ENCODE peak calls at places on chromosomes 7 and 10, in seven cellular contexts. U is stimulated activated CD8-positive, alpha-beta memory T cell treated with anti-CD3 and anti-CD28 coated beads, Interleukin-12 subunit alpha, Interleukin-12 subunit beta, amount 100 ng/mL, for 1 hour; L is stimulated activated CD4-positive, alpha-beta T cell treated with anti-CD3 and anti-CD28 coated beads, Interleukin-4, amount 100 ng/mL, for 1 hour; F is IMR-90; Y is effector memory CD8-positive, alpha-beta T cell; V is bronchial epithelial cell; E is HT-29. C is an unnamed sample.

GRCh38 chr7:94022550-94022949 is 18.4 kb upstream of the BET1 start:
- DNase-seq in F (peak), E (no peak), Y (no peak), U (no peak), L (no peak), V (peak), C (peak)

GRCh38 chr7:84100866-84101265 is 93.7 kb downstream of the SEMA3A start:
- DNase-seq in E (peak), V (peak), Y (no peak), L (no peak), U (no peak), F (peak), C (peak)

GRCh38 chr10:92279297-92279696 is 11.6 kb downstream of the CPEB3 start:
- DNase-seq in Y (no peak), U (no peak), L (no peak), F (peak), V (no peak), E (no peak), C (no peak)

GRCh38 chr7:130891254-130892094 is 157.5 kb upstream of the KLF14 start:
- DNase-seq in Y (no peak), F (peak), V (peak), U (no peak), E (no peak), L (no peak), C (peak)

GRCh38 chr7:2051708-2052656 is 180.8 kb downstream of the MAD1L1 start:
- DNase-seq in F (no peak), E (no peak), V (no peak), Y (no peak), L (no peak), U (no peak), C (no peak)

GRCh38 chr7:128963327-128963757 is 25.6 kb downstream of the IRF5 start:
- DNase-seq in Y (no peak), E (no peak), U (no peak), L (no peak), F (peak), V (peak), C (peak)

GRCh38 chr7:112156412-112156811 is 49.8 kb downstream of the DOCK4 start:
- DNase-seq in E (no peak), V (no peak), Y (no peak), F (no peak), L (no peak), U (no peak), C (no peak)

GRCh38 chr7:1852781-1853618 is 182.9 kb downstream of the ELFN1 start:
- DNase-seq in Y (no peak), F (no peak), L (peak), U (no peak), V (no peak), E (no peak), C (no peak)

GRCh38 chr7:130943981-130944380 is 210.0 kb upstream of the KLF14 start:
- DNase-seq in Y (no peak), L (no peak), U (no peak), F (peak), V (peak), E (peak), C (no peak)

GRCh38 chr7:41003031-41003925 is 699.6 kb downstream of the INHBA start:
- DNase-seq in Y (no peak), F (peak), E (peak), V (peak), U (no peak), L (peak), C (peak)

GRCh38 chr7:40622830-40623507 is 488.2 kb downstream of the SUGCT start:
- DNase-seq in F (no peak), L (no peak), U (no peak), E (no peak), V (no peak), Y (no peak), C (no peak)

GRCh38 chr7:83648464-83649241 is at the start of gene SEMA3E:
- DNase-seq in E (peak), U (no peak), V (peak), Y (no peak), F (peak), L (no peak), C (peak)

GRCh38 chr7:39829028-39829427 is 121.0 kb upstream of the CDK13 start:
- DNase-seq in F (no peak), V (no peak), Y (no peak), L (no peak), E (no peak), U (no peak), C (no peak)

GRCh38 chr7:87564290-87564963 is 36.3 kb downstream of the ABCB1 start:
- DNase-seq in Y (no peak), E (peak), F (no peak), U (peak), L (peak), V (peak), C (peak)

GRCh38 chr7:132882714-132883428 is 199.0 kb downstream of the CHCHD3 start:
- DNase-seq in F (no peak), E (no peak), Y (peak), U (peak), L (peak), V (no peak), C (no peak)

GRCh38 chr7:100443096-100443840 is 7.0 kb upstream of the PPP1R35 start:
- DNase-seq in L (no peak), F (no peak), U (no peak), Y (no peak), V (no peak), E (no peak), C (no peak)

GRCh38 chr10:72097448-72098300 is 9.3 kb upstream of the SPOCK2 start:
- DNase-seq in U (no peak), E (peak), V (peak), L (no peak), F (peak), Y (no peak), C (peak)

GRCh38 chr7:13829914-13830603 is 159.4 kb downstream of the ETV1 start:
- DNase-seq in F (peak), E (peak), U (no peak), V (peak), L (no peak), Y (no peak), C (peak)

GRCh38 chr7:116588225-116588624 is 63.4 kb downstream of the CAV1 start:
- DNase-seq in V (no peak), F (peak), U (no peak), Y (no peak), L (no peak), E (peak), C (peak)

GRCh38 chr10:3780766-3781457 is 4.1 kb downstream of the KLF6 start:
- DNase-seq in U (no peak), F (peak), L (no peak), Y (no peak), E (peak), V (peak), C (peak)

GRCh38 chr7:69002416-69002815 is 595.9 kb upstream of the AUTS2 start:
- DNase-seq in V (peak), E (no peak), U (no peak), Y (no peak), L (no peak), F (peak), C (no peak)

GRCh38 chr10:338176-339037 is 203.2 kb downstream of the ZMYND11 start:
- DNase-seq in U (no peak), Y (no peak), E (peak), L (no peak), V (peak), F (peak), C (peak)

GRCh38 chr10:128035557-128035973 is 90.7 kb downstream of the MKI67 start:
- DNase-seq in U (peak), Y (peak), F (no peak), E (peak), V (peak), L (peak), C (peak)

GRCh38 chr10:110827410-110827809 is 44.3 kb upstream of the PDCD4 start:
- DNase-seq in L (no peak), F (peak), U (no peak), E (no peak), Y (no peak), V (peak), C (peak)

GRCh38 chr7:47557986-47558670 is 23.8 kb downstream of the TNS3 start:
- DNase-seq in Y (no peak), L (no peak), F (no peak), E (no peak), V (peak), U (no peak), C (peak)

GRCh38 chr10:104109908-104110662 is 11.9 kb upstream of the SFR1 start:
- DNase-seq in E (peak), U (no peak), V (peak), L (no peak), Y (no peak), F (peak), C (peak)

GRCh38 chr10:130430852-130431704 is 294.9 kb downstream of the GLRX3 start:
- DNase-seq in Y (no peak), L (no peak), E (no peak), F (no peak), V (no peak), U (no peak), C (no peak)

GRCh38 chr7:130021105-130021834 is 29.9 kb downstream of the ZC3HC1 start:
- DNase-seq in U (no peak), F (no peak), V (no peak), L (no peak), Y (no peak), E (no peak), C (no peak)

GRCh38 chr10:103800789-103801540 is 54.4 kb downstream of the SH3PXD2A start:
- DNase-seq in L (peak), U (peak), E (peak), Y (peak), V (peak), F (peak), C (peak)

GRCh38 chr10:115173915-115174443 is 80.8 kb downstream of the ATRNL1 start:
- DNase-seq in V (no peak), F (no peak), L (no peak), E (no peak), Y (no peak), U (no peak), C (no peak)

GRCh38 chr7:66043681-66044497 is 31.7 kb upstream of the ASL start:
- DNase-seq in L (peak), F (no peak), Y (no peak), V (peak), E (peak), U (no peak), C (no peak)

GRCh38 chr10:44977287-44978212 is 1.1 kb downstream of the DEPP1 start:
- DNase-seq in V (no peak), F (no peak), L (no peak), E (no peak), Y (no peak), U (no peak), C (no peak)

GRCh38 chr7:25557379-25557916 is 329.2 kb upstream of the NPVF start:
- DNase-seq in L (no peak), V (no peak), E (no peak), F (no peak), U (no peak), Y (no peak), C (no peak)

GRCh38 chr7:70833726-70834125 is 298.2 kb upstream of the GALNT17 start:
- DNase-seq in V (peak), F (peak), L (no peak), Y (no peak), U (no peak), E (no peak), C (peak)

GRCh38 chr7:49790209-49790608 is 16.8 kb downstream of the VWC2 start:
- DNase-seq in Y (no peak), V (no peak), F (no peak), E (no peak), U (no peak), L (no peak), C (no peak)

GRCh38 chr10:86709786-86710185 is 41.5 kb downstream of the LDB3 start:
- DNase-seq in E (no peak), V (no peak), U (no peak), F (no peak), Y (no peak), L (no peak), C (no peak)

GRCh38 chr10:21740989-21741388 is 207.0 kb downstream of the MLLT10 start:
- DNase-seq in E (no peak), Y (no peak), U (no peak), F (no peak), L (no peak), V (no peak), C (no peak)

GRCh38 chr10:86523348-86523747 is 1.8 kb upstream of the WAPL start:
- DNase-seq in L (no peak), E (peak), F (peak), V (no peak), U (no peak), Y (no peak), C (peak)

GRCh38 chr10:130551676-130552075 is 415.5 kb downstream of the GLRX3 start:
- DNase-seq in Y (no peak), V (no peak), L (no peak), E (no peak), F (no peak), U (no peak), C (no peak)

GRCh38 chr7:18535811-18536413 is 40.4 kb downstream of the HDAC9 start:
- DNase-seq in Y (no peak), V (no peak), U (no peak), E (peak), L (no peak), F (no peak), C (no peak)